ENCODE peak calls at places on chromosomes 3 and 15, in six cellular contexts. V is body of pancreas; X is tibial artery; D is GM03348; P is Jurkat, Clone E6-1; W is BJ. M is an unnamed sample.

GRCh38 chr3:122392868-122393844 is 9.2 kb downstream of the FAM162A start:
- DNase-seq in V (peak; percentile 29), X (no peak), D (peak; percentile 60), P (peak; percentile 49), W (no peak), M (no peak)

GRCh38 chr3:154177406-154177805 is 56.2 kb downstream of the ARHGEF26 start:
- DNase-seq in V (no peak), X (no peak), D (no peak), P (no peak), W (no peak), M (no peak)

GRCh38 chr3:4800595-4800994 is 178.6 kb upstream of the BHLHE40 start:
- DNase-seq in V (no peak), X (no peak), D (no peak), P (no peak), W (no peak), M (no peak)

GRCh38 chr3:138394156-138394555 is 40.3 kb upstream of the ESYT3 start:
- DNase-seq in V (no peak), X (peak; percentile 28), D (no peak), P (no peak), W (no peak), M (no peak)

GRCh38 chr15:32855942-32856341 is 138.1 kb downstream of the GREM1 start:
- DNase-seq in V (no peak), X (no peak), D (peak; percentile 73), P (no peak), W (peak; percentile 97), M (no peak)

GRCh38 chr15:62648954-62649353 is 393.6 kb upstream of the TPM1 start:
- DNase-seq in V (no peak), X (no peak), D (no peak), P (no peak), W (no peak), M (no peak)

GRCh38 chr3:57544181-57545125 is at the start of gene DNAH12:
- DNase-seq in V (peak; percentile 78), X (no peak), D (peak; percentile 17), P (no peak), W (no peak), M (peak; percentile 95)

GRCh38 chr15:68405426-68406250 is 26.3 kb downstream of the ITGA11 start:
- DNase-seq in V (no peak), X (peak; percentile 42), D (no peak), P (no peak), W (no peak), M (no peak)

GRCh38 chr15:31439328-31439727 is 112.7 kb downstream of the KLF13 start:
- DNase-seq in V (no peak), X (no peak), D (no peak), P (no peak), W (no peak), M (peak; percentile 48)

M was measured in WTC11.